ENCODE peak calls at places on chromosomes 6 and 20, in nine cellular contexts. U, Q, V, M, C, K, J, A and S are unnamed samples.

GRCh38 chr6:75546401-75546800 is 52.8 kb upstream of the FILIP1 start:
- DNase-seq in U (peak), Q (peak), V (no peak), M (no peak), C (peak), K (peak), J (no peak), A (no peak), S (no peak)

GRCh38 chr20:24389686-24390085 is 79.7 kb upstream of the SYNDIG1 start:
- DNase-seq in U (no peak), Q (no peak), V (no peak), M (no peak), C (no peak), K (no peak), J (no peak), A (no peak), S (peak)

GRCh38 chr6:17867880-17868279 is 119.6 kb downstream of the KIF13A start:
- DNase-seq in U (peak), Q (peak), V (peak), M (no peak), C (peak), K (peak), J (no peak), A (no peak), S (no peak)

GRCh38 chr20:48689388-48689787 is 138.4 kb downstream of the PREX1 start:
- DNase-seq in U (no peak), Q (no peak), V (no peak), M (no peak), C (no peak), K (no peak), J (no peak), A (no peak), S (no peak)

GRCh38 chr6:112049051-112049799 is 4.7 kb upstream of the CCN6 start:
- DNase-seq in U (peak), Q (no peak), V (no peak), M (no peak), C (no peak), K (peak), J (no peak), A (no peak), S (no peak)

GRCh38 chr6:107314644-107315043 is 144.7 kb downstream of the PDSS2 start:
- DNase-seq in U (no peak), Q (no peak), V (no peak), M (no peak), C (no peak), K (no peak), J (no peak), A (no peak), S (no peak)

GRCh38 chr6:132513821-132514545 is 1.1 kb upstream of the STX7 start:
- DNase-seq in U (no peak), Q (peak), V (no peak), M (no peak), C (no peak), K (no peak), J (no peak), A (no peak), S (no peak)

GRCh38 chr6:110033749-110034636 is 55.9 kb downstream of the GPR6 start:
- DNase-seq in U (no peak), Q (no peak), V (no peak), M (no peak), C (no peak), K (no peak), J (no peak), A (no peak), S (no peak)

GRCh38 chr20:50366270-50367103 is 143.7 kb upstream of the PTPN1 start:
- DNase-seq in U (peak), Q (peak), V (peak), M (no peak), C (peak), K (peak), J (peak), A (no peak), S (peak)

GRCh38 chr6:89505847-89506246 is 72.9 kb downstream of the ANKRD6 start:
- DNase-seq in U (no peak), Q (no peak), V (no peak), M (no peak), C (no peak), K (no peak), J (no peak), A (no peak), S (no peak)

GRCh38 chr6:127347188-127347587 is 3.8 kb upstream of the ECHDC1 start:
- DNase-seq in U (peak), Q (no peak), V (no peak), M (no peak), C (no peak), K (no peak), J (no peak), A (no peak), S (no peak)

GRCh38 chr6:15985354-15985995 is 143.4 kb upstream of the MYLIP start:
- DNase-seq in U (no peak), Q (no peak), V (no peak), M (no peak), C (no peak), K (no peak), J (no peak), A (no peak), S (no peak)

GRCh38 chr6:37493047-37493995 is 6.4 kb downstream of the CCDC167 start:
- DNase-seq in U (no peak), Q (peak), V (peak), M (no peak), C (no peak), K (no peak), J (no peak), A (no peak), S (no peak)

GRCh38 chr20:18058661-18059467 is 1.1 kb upstream of the OVOL2 start:
- DNase-seq in U (no peak), Q (no peak), V (peak), M (no peak), C (no peak), K (no peak), J (peak), A (peak), S (no peak)

GRCh38 chr20:51121272-51121671 is 98.4 kb upstream of the KCNG1 start:
- DNase-seq in U (no peak), Q (peak), V (no peak), M (no peak), C (no peak), K (no peak), J (no peak), A (no peak), S (no peak)

GRCh38 chr6:137717074-137718073 is 149.7 kb upstream of the TNFAIP3 start:
- DNase-seq in U (no peak), Q (no peak), V (no peak), M (no peak), C (no peak), K (peak), J (no peak), A (no peak), S (no peak)

GRCh38 chr6:158912591-158912990 is 87.4 kb downstream of the RSPH3 start:
- DNase-seq in U (no peak), Q (no peak), V (no peak), M (no peak), C (no peak), K (no peak), J (no peak), A (no peak), S (no peak)

GRCh38 chr6:90296346-90297123 is at the start of gene BACH2:
- DNase-seq in U (peak), Q (peak), V (peak), M (peak), C (peak), K (peak), J (peak), A (peak), S (peak)

GRCh38 chr6:69719602-69720193 is 77.1 kb downstream of the LMBRD1 start:
- DNase-seq in U (peak), Q (peak), V (no peak), M (no peak), C (peak), K (peak), J (no peak), A (no peak), S (no peak)

GRCh38 chr6:168095171-168095691 is 16.2 kb upstream of the FRMD1 start:
- DNase-seq in U (no peak), Q (no peak), V (no peak), M (no peak), C (no peak), K (no peak), J (no peak), A (no peak), S (no peak)

GRCh38 chr20:53737404-53738038 is 143.9 kb upstream of the ZNF217 start:
- DNase-seq in U (no peak), Q (no peak), V (no peak), M (no peak), C (no peak), K (peak), J (no peak), A (no peak), S (no peak)

GRCh38 chr6:82385961-82386360 is 22.3 kb downstream of the TPBG start:
- DNase-seq in U (no peak), Q (no peak), V (peak), M (no peak), C (peak), K (no peak), J (peak), A (no peak), S (no peak)

GRCh38 chr6:36955671-36956070 is 1.1 kb downstream of the PI16 start:
- DNase-seq in U (no peak), Q (no peak), V (no peak), M (no peak), C (no peak), K (no peak), J (no peak), A (no peak), S (no peak)

GRCh38 chr6:48535569-48535968 is 424.6 kb upstream of the PTCHD4 start:
- DNase-seq in U (peak), Q (no peak), V (no peak), M (no peak), C (peak), K (peak), J (no peak), A (no peak), S (no peak)

GRCh38 chr6:22019877-22020276 is 277.0 kb downstream of the PRL start:
- DNase-seq in U (no peak), Q (no peak), V (no peak), M (no peak), C (no peak), K (no peak), J (no peak), A (no peak), S (no peak)